ENCODE peak calls at places on chromosomes 13 and 19, in eight cellular contexts. W is AG09319, P is mammary epithelial cell, Q is lower lobe of right lung, M is breast epithelium, S is BJ, Z is esophagus muscularis mucosa, Y is astrocyte of the spinal cord. L is an unnamed sample.

GRCh38 chr13:20353973-20354372 is 121.9 kb upstream of the GJB6 start:
- DNase-seq in W (no peak), P (peak; percentile 71), Q (no peak), M (no peak), S (no peak), Z (no peak), Y (peak; percentile 57), L (no peak)

GRCh38 chr13:52925775-52926285 is 77.4 kb upstream of the PCDH8 start:
- DNase-seq in W (no peak), P (peak; percentile 89), Q (no peak), M (no peak), S (no peak), Z (no peak), Y (no peak), L (no peak)

GRCh38 chr19:277581-278165 is 13.5 kb downstream of the PLPP2 start:
- DNase-seq in W (no peak), P (no peak), Q (no peak), M (no peak), S (no peak), Z (no peak), Y (peak; percentile 50), L (no peak)

GRCh38 chr19:15108845-15109767 is 1.9 kb downstream of the SYDE1 start:
- DNase-seq in W (no peak), P (no peak), Q (no peak), M (no peak), S (no peak), Z (no peak), Y (no peak), L (no peak)

GRCh38 chr13:49607761-49608160 is 20.5 kb upstream of the ARL11 start:
- DNase-seq in W (no peak), P (no peak), Q (no peak), M (no peak), S (no peak), Z (no peak), Y (no peak), L (no peak)

GRCh38 chr19:16829822-16830289 is 658 bp downstream of the SIN3B start:
- DNase-seq in W (no peak), P (no peak), Q (no peak), M (no peak), S (no peak), Z (no peak), Y (no peak), L (no peak)

GRCh38 chr13:98581971-98582702 is 5.2 kb upstream of the STK24 start:
- DNase-seq in W (no peak), P (peak; percentile 60), Q (no peak), M (no peak), S (no peak), Z (no peak), Y (peak; percentile 72), L (no peak)

GRCh38 chr13:51257187-51257586 is 35.0 kb downstream of the FAM124A start:
- DNase-seq in W (no peak), P (no peak), Q (no peak), M (no peak), S (no peak), Z (no peak), Y (no peak), L (no peak)

GRCh38 chr19:13243971-13244370 is 93.8 kb downstream of the IER2 start:
- DNase-seq in W (no peak), P (no peak), Q (no peak), M (no peak), S (no peak), Z (no peak), Y (no peak), L (no peak)

GRCh38 chr19:45768644-45769053 is 403 bp downstream of the SIX5 start:
- DNase-seq in W (no peak), P (peak; percentile 66), Q (peak; percentile 59), M (no peak), S (no peak), Z (no peak), Y (no peak), L (no peak)

GRCh38 chr13:71320452-71320851 is 546.6 kb downstream of the DACH1 start:
- DNase-seq in W (no peak), P (peak; percentile 7), Q (no peak), M (no peak), S (no peak), Z (no peak), Y (peak; percentile 6), L (peak; percentile 17)

GRCh38 chr19:20558011-20558410 is 7.6 kb downstream of the ZNF737 start:
- DNase-seq in W (no peak), P (no peak), Q (no peak), M (no peak), S (no peak), Z (no peak), Y (no peak), L (peak; percentile 40)

GRCh38 chr13:97318532-97318931 is 96.4 kb downstream of the MBNL2 start:
- DNase-seq in W (no peak), P (no peak), Q (no peak), M (no peak), S (no peak), Z (no peak), Y (no peak), L (no peak)

GRCh38 chr19:6113616-6114188 is 3.4 kb upstream of the RFX2 start:
- DNase-seq in W (no peak), P (no peak), Q (no peak), M (no peak), S (no peak), Z (no peak), Y (no peak), L (no peak)

GRCh38 chr13:29847501-29847983 is 2.9 kb downstream of the UBL3 start:
- DNase-seq in W (no peak), P (peak; percentile 62), Q (no peak), M (no peak), S (no peak), Z (no peak), Y (peak; percentile 65), L (no peak)

GRCh38 chr13:100694722-100695644 is 20.4 kb upstream of the TMTC4 start:
- DNase-seq in W (no peak), P (peak; percentile 14), Q (no peak), M (no peak), S (no peak), Z (no peak), Y (peak; percentile 80), L (peak; percentile 67)
- TF ChIP-seq CTCF in W (peak; percentile 42), P (peak; percentile 28), Q (peak; percentile 39), M (no peak), S (peak; percentile 59), Z (no peak), Y (peak; percentile 75), L (peak; percentile 41)

DNA sequence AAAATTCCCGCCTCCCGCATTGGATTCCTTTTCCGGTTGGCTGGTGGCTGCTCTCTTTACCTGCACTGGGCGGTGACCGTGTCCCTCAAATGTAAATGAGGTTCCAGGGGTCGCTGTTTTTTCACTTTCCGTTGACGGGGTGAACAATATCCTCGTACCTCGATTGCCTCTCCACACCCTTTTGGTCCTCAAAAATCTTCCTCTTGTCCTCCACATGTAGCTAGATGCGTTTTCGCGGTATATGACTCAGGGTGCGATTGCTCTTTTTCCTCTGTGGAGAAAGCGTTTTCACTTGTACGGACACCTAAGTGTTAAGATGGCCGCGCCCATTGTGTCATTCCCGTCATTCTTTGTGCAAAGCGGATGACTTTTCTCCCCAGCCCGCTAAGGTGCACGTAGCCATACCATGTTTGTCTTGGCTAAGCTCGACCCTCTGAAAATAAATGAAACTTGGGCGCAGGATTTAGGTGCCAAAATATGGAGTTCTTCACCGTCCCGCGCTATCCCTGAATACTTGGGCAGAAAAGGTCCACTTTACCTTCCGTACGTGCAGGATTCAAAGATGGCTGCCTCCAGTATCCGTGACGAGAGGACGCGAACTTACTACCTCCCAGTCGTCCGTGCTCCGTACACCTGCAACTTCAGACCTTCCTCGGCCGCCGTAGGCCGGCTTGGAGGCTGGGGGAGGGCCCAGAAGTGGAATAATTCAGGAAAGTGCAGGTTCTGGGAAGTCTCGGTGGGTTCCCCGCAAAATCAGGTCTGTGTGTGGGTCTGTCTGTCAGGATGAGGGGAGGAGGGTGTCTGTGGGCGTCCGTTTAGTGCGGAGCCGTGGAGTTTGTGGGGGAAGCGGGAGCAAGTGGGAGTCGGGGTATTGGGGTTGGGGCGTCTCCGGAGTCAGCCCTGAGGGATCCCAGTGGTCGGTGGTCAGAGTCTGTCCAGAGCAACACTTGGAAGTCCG is at the start of gene ZNF613:
- DNase-seq in W (peak; percentile 67), P (peak; percentile 92), Q (peak; percentile 90), M (peak; percentile 76), S (peak; percentile 53), Z (peak; percentile 96), Y (peak; percentile 96), L (peak; percentile 81)
- TF ChIP-seq CTCF in W (peak; percentile 23), P (no peak), Q (peak; percentile 27), M (no peak), S (peak; percentile 28), Z (peak; percentile 4), Y (peak; percentile 13), L (no peak)

GRCh38 chr19:50003810-50004419 is 21.3 kb downstream of the VRK3 start:
- DNase-seq in W (peak; percentile 86), P (peak; percentile 92), Q (no peak), M (no peak), S (peak; percentile 90), Z (no peak), Y (peak; percentile 91), L (no peak)

GRCh38 chr19:50007947-50008346 is 17.2 kb downstream of the VRK3 start:
- DNase-seq in W (no peak), P (no peak), Q (no peak), M (no peak), S (no peak), Z (no peak), Y (no peak), L (no peak)

GRCh38 chr19:50007170-50007569 is 18.0 kb downstream of the VRK3 start:
- DNase-seq in W (no peak), P (no peak), Q (no peak), M (no peak), S (no peak), Z (no peak), Y (no peak), L (no peak)

GRCh38 chr19:50003254-50003788 is 21.9 kb downstream of the VRK3 start:
- DNase-seq in W (no peak), P (no peak), Q (no peak), M (no peak), S (no peak), Z (no peak), Y (no peak), L (no peak)

GRCh38 chr19:50005428-50005827 is 19.7 kb downstream of the VRK3 start:
- DNase-seq in W (no peak), P (no peak), Q (no peak), M (no peak), S (no peak), Z (no peak), Y (no peak), L (no peak)
- TF ChIP-seq CTCF in W (no peak), P (no peak), Q (no peak), M (no peak), S (no peak), Z (no peak), Y (no peak), L (no peak)

DNA sequence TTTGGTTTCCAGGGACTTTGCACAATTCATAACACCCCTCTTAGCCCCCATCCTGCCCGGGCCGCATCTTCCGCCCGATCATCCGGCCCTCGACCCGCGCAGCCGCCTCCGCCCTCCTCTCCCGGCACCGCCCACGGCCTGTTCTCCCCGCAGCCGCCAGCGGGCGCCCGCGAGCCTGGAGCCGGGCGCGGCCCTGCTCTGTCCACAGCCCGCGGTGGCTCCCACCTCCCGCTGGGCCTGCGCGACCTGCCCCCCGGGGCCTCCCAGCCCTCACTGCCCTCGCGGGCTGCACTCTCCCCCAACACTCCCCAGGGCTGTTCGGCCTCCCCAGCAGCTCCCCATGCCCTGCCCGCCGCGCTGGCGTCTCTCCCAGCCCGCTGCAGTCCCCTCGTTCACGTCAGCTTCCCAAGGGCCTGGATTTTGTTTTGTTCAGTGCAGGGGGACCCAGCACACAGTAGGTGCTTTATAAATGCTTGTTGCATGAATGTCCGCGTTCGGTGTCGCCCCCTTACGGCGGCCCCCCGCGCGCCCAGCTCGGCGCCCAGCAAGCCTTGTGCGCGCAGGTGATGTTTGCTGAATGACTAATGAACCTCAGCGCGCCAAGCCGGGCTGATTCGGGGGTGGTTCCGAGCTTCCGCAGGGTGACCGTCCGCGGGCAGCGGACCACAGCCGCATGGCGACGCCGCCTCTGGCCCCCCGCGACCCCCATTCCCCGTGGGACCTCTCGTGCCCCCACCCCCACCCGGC is 4.6 kb upstream of the APC2 start:
- DNase-seq in W (no peak), P (peak; percentile 49), Q (peak; percentile 83), M (peak; percentile 64), S (no peak), Z (no peak), Y (peak; percentile 45), L (peak; percentile 90)
- TF ChIP-seq CTCF in W (peak; percentile 47), P (peak; percentile 58), Q (peak; percentile 93), M (peak; percentile 48), S (peak; percentile 32), Z (peak; percentile 89), Y (peak; percentile 70), L (peak; percentile 93)

L was measured in glutamatergic neuron.